ENCODE peak calls at places on chromosomes 13 and 19, in five cellular contexts. X is stimulated activated CD8-positive, alpha-beta memory T cell treated with anti-CD3 and anti-CD28 coated beads, Interleukin-15, amount 100 ng/mL, for 1 hour; Y is AG04449; T is HT1080; Z is T-helper 2 cell treated with Interferon-gamma antibody and Interleukin-4, amounts not matched to agents 5 μg/mL and 100 μg/mL, for 36 hours. J is an unnamed sample.

GRCh38 chr13:40132249-40132648 is 476.8 kb downstream of the COG6 start:
- DNase-seq in X (no peak), Y (no peak), T (no peak), Z (peak), J (no peak)

GRCh38 chr19:34539396-34539795 is 57.8 kb downstream of the WTIP start:
- DNase-seq in X (no peak), Y (no peak), T (no peak), Z (no peak), J (no peak)

GRCh38 chr13:98406475-98406874 is 170.4 kb downstream of the STK24 start:
- DNase-seq in X (no peak), Y (no peak), T (no peak), Z (no peak), J (no peak)

GRCh38 chr13:76928456-76928855 is 19.9 kb upstream of the ACOD1 start:
- DNase-seq in X (no peak), Y (no peak), T (no peak), Z (no peak), J (no peak)

GRCh38 chr19:35715981-35716734 is 1.6 kb upstream of the KMT2B start:
- DNase-seq in X (no peak), Y (no peak), T (no peak), Z (no peak), J (no peak)

GRCh38 chr19:49546825-49547565 is 19.2 kb downstream of the RCN3 start:
- DNase-seq in X (no peak), Y (no peak), T (peak), Z (peak), J (peak)

GRCh38 chr13:111977184-111977516 is 89.8 kb upstream of the SOX1 start:
- DNase-seq in X (no peak), Y (no peak), T (no peak), Z (no peak), J (no peak)

GRCh38 chr13:73299787-73300186 is 241.0 kb downstream of the KLF5 start:
- DNase-seq in X (no peak), Y (peak), T (no peak), Z (no peak), J (no peak)

GRCh38 chr19:11448410-11448809 is 13.0 kb downstream of the PRKCSH start:
- DNase-seq in X (no peak), Y (no peak), T (no peak), Z (no peak), J (no peak)

GRCh38 chr19:1169921-1170885 is 3.9 kb downstream of the SBNO2 start:
- DNase-seq in X (no peak), Y (no peak), T (no peak), Z (no peak), J (no peak)

GRCh38 chr13:99061411-99061810 is 83.5 kb upstream of the DOCK9 start:
- DNase-seq in X (no peak), Y (no peak), T (no peak), Z (no peak), J (no peak)

GRCh38 chr13:27264181-27264580 is 6.4 kb upstream of the RASL11A start:
- DNase-seq in X (no peak), Y (no peak), T (peak), Z (no peak), J (no peak)

GRCh38 chr19:50430888-50431342 is 1.8 kb upstream of the MYBPC2 start:
- DNase-seq in X (no peak), Y (no peak), T (no peak), Z (no peak), J (no peak)

GRCh38 chr13:73059460-73060250 is 850 bp downstream of the KLF5 start:
- DNase-seq in X (peak), Y (no peak), T (peak), Z (peak), J (peak)

GRCh38 chr13:65724261-65724660 is 1505.9 kb downstream of the PCDH9 start:
- DNase-seq in X (no peak), Y (no peak), T (peak), Z (no peak), J (no peak)

GRCh38 chr13:91308299-91308698 is 39.2 kb upstream of the MIR17HG start:
- DNase-seq in X (no peak), Y (no peak), T (no peak), Z (no peak), J (no peak)

GRCh38 chr19:40603719-40604646 is 2.8 kb downstream of the LTBP4 start:
- DNase-seq in X (peak), Y (no peak), T (peak), Z (peak), J (peak)

GRCh38 chr13:72514141-72514540 is 213.3 kb downstream of the MZT1 start:
- DNase-seq in X (no peak), Y (no peak), T (no peak), Z (no peak), J (no peak)

GRCh38 chr13:81927347-81927746 is 1586.4 kb upstream of the SPRY2 start:
- DNase-seq in X (no peak), Y (no peak), T (peak), Z (no peak), J (no peak)

GRCh38 chr13:41502676-41503075 is 45.3 kb downstream of the RGCC start:
- DNase-seq in X (no peak), Y (no peak), T (no peak), Z (no peak), J (no peak)

GRCh38 chr19:18502633-18503294 is 19.1 kb downstream of the ELL start:
- DNase-seq in X (no peak), Y (no peak), T (no peak), Z (no peak), J (no peak)

GRCh38 chr19:1365964-1366695 is 17.6 kb upstream of the NDUFS7 start:
- DNase-seq in X (no peak), Y (no peak), T (no peak), Z (no peak), J (no peak)

GRCh38 chr19:57850553-57851017 is 926 bp downstream of the ZNF587 start:
- DNase-seq in X (no peak), Y (no peak), T (peak), Z (no peak), J (no peak)

GRCh38 chr13:40271931-40272775 is 394.3 kb downstream of the FOXO1 start:
- DNase-seq in X (peak), Y (peak), T (peak), Z (peak), J (no peak)

GRCh38 chr19:6047741-6048231 is 62.5 kb downstream of the RFX2 start:
- DNase-seq in X (no peak), Y (no peak), T (peak), Z (no peak), J (no peak)

GRCh38 chr19:48061401-48062344 is 17.8 kb upstream of the CABP5 start:
- DNase-seq in X (no peak), Y (no peak), T (no peak), Z (no peak), J (no peak)

GRCh38 chr19:41997121-41997850 is 3.3 kb upstream of the ATP1A3 start:
- DNase-seq in X (no peak), Y (no peak), T (peak), Z (peak), J (peak)

GRCh38 chr13:107562222-107562621 is 653.1 kb downstream of the LIG4 start:
- DNase-seq in X (no peak), Y (no peak), T (no peak), Z (no peak), J (no peak)

GRCh38 chr19:7905859-7906258 is 2.2 kb downstream of the MAP2K7 start:
- DNase-seq in X (no peak), Y (no peak), T (no peak), Z (no peak), J (no peak)

GRCh38 chr13:44974056-44974798 is 15.0 kb downstream of the NUFIP1 start:
- DNase-seq in X (no peak), Y (no peak), T (peak), Z (no peak), J (no peak)

GRCh38 chr13:69857188-69857821 is 250.3 kb upstream of the ATXN8OS start:
- DNase-seq in X (no peak), Y (no peak), T (peak), Z (no peak), J (no peak)

GRCh38 chr13:79435549-79435948 is 29.5 kb upstream of the RBM26 start:
- DNase-seq in X (no peak), Y (peak), T (peak), Z (no peak), J (no peak)

GRCh38 chr19:37943480-37943879 is 36.5 kb downstream of the SIPA1L3 start:
- DNase-seq in X (no peak), Y (no peak), T (no peak), Z (no peak), J (no peak)

GRCh38 chr19:1213391-1214286 is 8.1 kb downstream of the STK11 start:
- DNase-seq in X (no peak), Y (no peak), T (peak), Z (peak), J (peak)